ENCODE peak calls at places on chromosomes 2 and 18, in four cellular contexts. E is NCI-H187; Y is activated naive CD4-positive, alpha-beta T cell treated with Interleukin-2 at 50 U/mL for 16 hours; M is head of caudate nucleus. U is an unnamed sample.

GRCh38 chr18:36457683-36458082 is 160.2 kb downstream of the FHOD3 start:
- DNase-seq in M (no peak), E (no peak), Y (no peak), U (no peak)

GRCh38 chr2:172817411-172817810 is 81.8 kb downstream of the RAPGEF4 start:
- DNase-seq in E (no peak), M (no peak), Y (no peak), U (peak; percentile 51)

GRCh38 chr2:158973111-158973510 is 4.7 kb downstream of the TANC1 start:
- DNase-seq in E (no peak), M (no peak), Y (no peak), U (no peak)

GRCh38 chr2:131588152-131588873 is 60.6 kb downstream of the CCDC74A start:
- DNase-seq in M (no peak), Y (no peak), E (no peak), U (no peak)

GRCh38 chr2:209638346-209638745 is 133.3 kb upstream of the UNC80 start:
- DNase-seq in Y (no peak), M (no peak), E (no peak), U (no peak)

GRCh38 chr2:208092093-208092832 is 32.1 kb downstream of the CRYGD start:
- DNase-seq in Y (no peak), E (no peak), M (no peak), U (no peak)

GRCh38 chr2:229417906-229418305 is 146.8 kb upstream of the PID1 start:
- DNase-seq in Y (no peak), M (no peak), E (peak; percentile 72), U (no peak)

GRCh38 chr2:121240436-121240835 is 44.6 kb downstream of the TFCP2L1 start:
- DNase-seq in Y (no peak), E (no peak), M (no peak), U (no peak)

GRCh38 chr18:25237571-25238267 is 114.2 kb downstream of the ZNF521 start:
- DNase-seq in E (no peak), M (no peak), Y (no peak), U (no peak)

GRCh38 chr2:133608291-133608690 is 40.0 kb upstream of the NCKAP5 start:
- DNase-seq in M (no peak), E (no peak), Y (no peak), U (no peak)

GRCh38 chr2:173898178-173898668 is 67.0 kb downstream of the SP3 start:
- DNase-seq in M (no peak), Y (no peak), E (no peak), U (no peak)

GRCh38 chr2:233409286-233409991 is 55.1 kb downstream of the DGKD start:
- DNase-seq in M (no peak), E (no peak), Y (no peak), U (peak; percentile 70)

GRCh38 chr2:6906165-6906751 is 11.0 kb upstream of the RNF144A start:
- DNase-seq in M (no peak), E (no peak), Y (no peak), U (no peak)

U was measured in NCI-H226.